ENCODE peak calls at places on chromosomes 12 and 14, in six cellular contexts. S is A549, F is HepG2, I is K562, R is GM12878, K is upper lobe of left lung. W is an unnamed sample.

GRCh38 chr14:64438181-64438839 is 27.0 kb upstream of the AKAP5 start:
- ATAC-seq in R (no peak), F (no peak), K (no peak), I (no peak), S (peak), W (no peak)

GRCh38 chr14:58663494-58664111 is 25.8 kb downstream of the DACT1 start:
- ATAC-seq in S (no peak), R (peak), K (peak), I (no peak), F (no peak), W (peak)

GRCh38 chr14:85088231-85088630 is 441.7 kb upstream of the FLRT2 start:
- ATAC-seq in I (no peak), K (peak), R (no peak), S (no peak), F (no peak), W (peak)

GRCh38 chr12:6871052-6871957 is 1.8 kb downstream of the SPSB2 start:
- ATAC-seq in I (peak), R (peak), S (peak), F (peak), K (no peak), W (no peak)

GRCh38 chr12:128920468-128920867 is 67.2 kb downstream of the GLT1D1 start:
- ATAC-seq in R (no peak), F (no peak), S (no peak), K (peak), I (no peak), W (peak)

GRCh38 chr14:75165586-75166391 is 10.6 kb downstream of the TMED10 start:
- ATAC-seq in K (peak), F (no peak), I (peak), R (no peak), S (no peak), W (peak)

GRCh38 chr12:100724071-100724470 is 70.5 kb upstream of the ANO4 start:
- ATAC-seq in S (no peak), I (no peak), K (no peak), F (no peak), R (no peak), W (no peak)

GRCh38 chr12:66197413-66198055 is 8.5 kb downstream of the IRAK3 start:
- ATAC-seq in I (no peak), S (no peak), R (no peak), K (no peak), F (no peak), W (no peak)

GRCh38 chr12:93208011-93208410 is 169.7 kb upstream of the NUDT4 start:
- ATAC-seq in K (no peak), I (no peak), F (no peak), R (no peak), S (no peak), W (no peak)

GRCh38 chr12:118330421-118331018 is 42.2 kb downstream of the TAOK3 start:
- ATAC-seq in K (peak), R (peak), F (no peak), I (peak), S (peak), W (no peak)

GRCh38 chr12:105676694-105677093 is 346.2 kb downstream of the C12orf75 start:
- ATAC-seq in I (no peak), S (no peak), K (no peak), F (no peak), R (no peak), W (peak)

GRCh38 chr12:69919565-69919964 is 94.5 kb downstream of the MYRFL start:
- ATAC-seq in S (no peak), I (no peak), K (no peak), F (no peak), R (no peak), W (no peak)

GRCh38 chr12:100741084-100741711 is 53.4 kb upstream of the ANO4 start:
- ATAC-seq in I (peak), S (peak), R (peak), K (no peak), F (no peak), W (no peak)

GRCh38 chr14:95077380-95077779 is 79.9 kb downstream of the DICER1 start:
- ATAC-seq in S (no peak), F (no peak), K (no peak), R (no peak), I (no peak), W (no peak)

GRCh38 chr12:14930299-14930698 is 8.0 kb downstream of the ERP27 start:
- ATAC-seq in K (no peak), I (no peak), S (no peak), R (no peak), F (no peak), W (peak)

GRCh38 chr12:55861871-55862270 is 19.1 kb upstream of the MMP19 start:
- ATAC-seq in F (no peak), K (no peak), S (no peak), R (no peak), I (no peak), W (no peak)

GRCh38 chr14:44745371-44745770 is 216.4 kb downstream of the KLHL28 start:
- ATAC-seq in S (no peak), R (no peak), K (peak), I (no peak), F (no peak), W (no peak)

GRCh38 chr12:26264215-26264838 is 69.0 kb downstream of the SSPN start:
- ATAC-seq in K (no peak), S (no peak), R (no peak), I (no peak), F (no peak), W (peak)

GRCh38 chr14:55354500-55354899 is 57.1 kb downstream of the ATG14 start:
- ATAC-seq in K (peak), S (peak), R (peak), F (peak), I (peak), W (peak)

GRCh38 chr14:77314043-77314442 is 6.6 kb downstream of the POMT2 start:
- ATAC-seq in K (peak), R (no peak), S (peak), I (no peak), F (no peak), W (peak)

GRCh38 chr14:21861153-21861552 is 187.5 kb upstream of the OR4E1 start:
- ATAC-seq in S (no peak), I (no peak), K (no peak), F (no peak), R (no peak), W (no peak)

GRCh38 chr12:52156757-52157565 is 34.9 kb downstream of the KRT80 start:
- ATAC-seq in R (peak), F (peak), S (peak), I (peak), K (peak), W (peak)

GRCh38 chr12:129310346-129310745 is 457.1 kb downstream of the GLT1D1 start:
- ATAC-seq in I (no peak), R (no peak), K (no peak), S (no peak), F (no peak), W (no peak)

GRCh38 chr12:7189398-7190267 is at the start of gene PEX5:
- ATAC-seq in F (peak), I (peak), R (peak), S (peak), K (peak), W (peak)

GRCh38 chr12:33514893-33515292 is 75.3 kb upstream of the SYT10 start:
- ATAC-seq in S (no peak), K (no peak), I (no peak), R (no peak), F (no peak), W (no peak)

GRCh38 chr12:22252057-22252456 is 82.5 kb downstream of the ST8SIA1 start:
- ATAC-seq in S (no peak), F (no peak), K (no peak), I (no peak), R (no peak), W (no peak)

GRCh38 chr14:77391441-77391840 is 14.3 kb downstream of the SAMD15 start:
- ATAC-seq in S (no peak), R (no peak), K (no peak), I (no peak), F (no peak), W (no peak)

GRCh38 chr12:107610030-107610859 is 75.4 kb upstream of the PWP1 start:
- ATAC-seq in R (peak), K (no peak), F (peak), I (peak), S (peak), W (no peak)

GRCh38 chr12:16361142-16361783 is 13.8 kb downstream of the MGST1 start:
- ATAC-seq in S (no peak), R (no peak), I (no peak), K (no peak), F (no peak), W (no peak)

GRCh38 chr12:31705651-31706050 is 23.2 kb downstream of the AMN1 start:
- ATAC-seq in R (no peak), K (no peak), I (no peak), F (no peak), S (no peak), W (no peak)

DNA sequence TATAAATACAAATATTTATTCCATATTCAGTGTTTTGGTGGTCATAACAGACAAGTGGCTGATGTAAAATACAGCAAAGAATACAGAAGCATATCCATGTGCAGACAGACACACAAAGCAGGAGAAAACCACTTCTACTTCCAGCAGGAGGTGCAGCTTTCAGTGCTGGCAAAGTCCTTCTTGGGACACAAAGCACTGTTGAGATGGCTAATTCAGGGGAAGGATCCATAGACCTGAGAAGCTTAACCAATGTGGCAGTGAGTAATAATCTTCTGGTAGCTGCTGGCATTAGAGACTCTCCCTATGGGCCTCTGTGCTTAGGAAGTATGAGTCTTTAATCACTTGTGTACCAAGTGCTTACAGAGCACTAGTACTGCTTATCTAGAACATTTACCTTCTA is 26.8 kb downstream of the AMN1 start:
- ATAC-seq in R (no peak), I (peak), S (peak), K (no peak), F (no peak), W (no peak)
- TF ChIP-seq CTCF in R (no peak), I (peak), S (peak), K (no peak), F (peak), W (peak)

DNA sequence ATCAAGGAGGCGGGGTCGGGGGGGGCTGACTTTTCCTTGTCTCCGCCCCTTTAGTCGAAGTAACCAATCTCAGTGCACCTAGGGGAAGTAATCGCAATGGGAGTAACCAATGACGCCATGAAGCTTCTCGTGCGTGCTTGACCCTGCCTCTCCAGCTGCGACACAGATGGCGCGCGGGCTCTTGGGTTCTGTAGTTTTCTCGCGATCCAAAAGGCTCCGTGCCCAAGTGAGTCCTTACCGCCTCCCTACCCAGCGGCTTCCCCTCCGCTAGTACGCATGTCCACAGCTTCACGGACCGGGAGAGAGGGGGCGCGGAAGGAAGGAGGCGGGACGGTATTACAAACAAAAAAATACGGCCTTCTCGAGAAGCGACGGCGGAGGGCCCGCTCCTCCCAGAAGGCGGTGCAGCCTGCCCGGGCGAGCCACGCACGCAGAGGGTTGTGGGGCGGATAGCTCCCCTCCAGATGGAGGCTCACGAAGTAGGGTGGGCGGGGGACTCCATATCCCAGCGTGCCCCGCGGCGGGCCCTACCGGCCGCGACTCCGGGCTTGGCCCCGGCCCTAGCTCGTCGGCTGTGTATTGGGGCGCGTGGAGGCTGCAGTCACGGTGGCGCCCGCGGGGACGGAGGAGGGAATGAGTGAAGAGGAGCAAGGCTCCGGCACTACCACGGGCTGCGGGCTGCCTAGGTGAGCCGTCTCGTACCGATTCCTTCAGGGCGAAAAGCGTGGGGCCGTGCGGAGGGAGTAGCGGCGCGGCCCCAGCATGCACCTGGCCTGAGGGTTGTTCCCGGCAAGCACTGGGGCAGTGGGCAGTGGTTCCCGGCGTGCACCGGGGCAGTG is at the start of gene TARBP2:
- ATAC-seq in S (peak), F (peak), K (peak), I (peak), R (peak), W (peak)
- TF ChIP-seq EP300 in S (no peak), F (no peak), K (no peak), I (no peak), R (peak), W (no peak)

GRCh38 chr12:44403185-44403584 is 472.9 kb downstream of the NELL2 start:
- ATAC-seq in I (no peak), R (no peak), F (no peak), K (no peak), S (no peak), W (no peak)
- TF ChIP-seq CTCF in I (no peak), R (no peak), F (no peak), K (no peak), S (no peak), W (no peak)

GRCh38 chr12:18631339-18631738 is 106.5 kb downstream of the PLCZ1 start:
- ATAC-seq in K (no peak), R (no peak), F (no peak), I (no peak), S (no peak), W (no peak)

GRCh38 chr12:18629445-18629844 is 108.4 kb downstream of the PLCZ1 start:
- ATAC-seq in S (no peak), R (no peak), F (no peak), I (no peak), K (no peak), W (no peak)

GRCh38 chr12:18629916-18630315 is 107.9 kb downstream of the PLCZ1 start:
- ATAC-seq in R (no peak), K (no peak), I (no peak), S (no peak), F (no peak), W (no peak)

GRCh38 chr12:18634382-18634781 is 103.4 kb downstream of the PLCZ1 start:
- ATAC-seq in S (no peak), I (no peak), F (no peak), K (no peak), R (no peak), W (no peak)

DNA sequence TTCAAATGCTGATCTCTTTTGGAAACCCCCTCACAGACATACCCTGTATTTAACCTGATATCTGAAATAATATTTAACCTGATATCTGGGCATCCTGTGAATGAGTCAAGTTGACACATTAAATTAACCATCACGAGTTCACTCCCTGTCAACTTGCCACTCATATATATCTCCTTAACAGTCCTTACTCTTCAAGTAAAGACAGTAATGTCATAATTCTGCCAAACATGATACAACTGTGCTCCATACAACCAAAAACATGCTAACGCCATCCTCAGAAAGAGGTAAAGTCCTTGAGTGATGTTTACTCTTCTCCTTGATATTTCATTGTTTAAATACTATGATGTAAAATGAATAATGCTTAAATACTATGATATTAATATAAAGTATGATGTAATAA is 105.0 kb downstream of the PLCZ1 start:
- ATAC-seq in I (no peak), K (no peak), S (no peak), F (no peak), R (no peak), W (no peak)
- TF ChIP-seq EP300 in I (no peak), K (no peak), S (no peak), F (no peak), R (no peak), W (no peak)

DNA sequence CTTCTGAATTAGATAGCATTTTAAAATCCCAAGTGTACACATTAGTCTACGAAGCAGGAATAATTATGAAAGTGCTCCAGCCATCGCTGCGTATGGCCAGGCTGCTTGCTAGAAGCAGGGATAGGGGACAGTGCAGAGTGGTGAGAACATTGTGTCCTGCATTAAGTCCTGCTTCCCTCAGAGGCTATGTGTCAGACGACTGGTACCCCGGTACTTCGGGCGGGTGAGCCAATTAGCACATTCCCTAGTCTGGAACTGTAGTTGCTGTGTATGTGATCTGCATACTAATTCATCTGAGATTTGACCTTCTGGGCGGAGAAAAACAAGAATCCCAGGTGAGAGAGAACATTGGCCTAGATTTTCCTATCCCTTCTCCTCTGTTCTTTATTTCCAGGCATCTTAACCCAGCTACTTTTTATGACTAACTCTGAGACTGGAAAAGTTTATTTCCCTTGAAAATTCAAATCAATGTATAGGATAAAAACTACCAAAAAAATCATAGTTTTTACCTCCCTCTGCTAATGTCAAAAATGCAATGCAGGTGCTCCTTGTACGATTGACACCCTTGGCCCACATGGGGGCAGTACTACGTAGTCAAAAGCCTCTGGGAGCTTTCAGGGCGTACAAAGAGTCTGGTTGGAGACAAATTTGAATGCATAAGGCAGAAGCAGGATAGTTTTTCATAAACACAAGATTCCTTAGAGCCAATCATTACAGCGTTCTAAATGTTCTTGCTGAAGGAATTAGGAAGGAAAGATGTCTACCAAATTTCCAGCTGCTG is 764.3 kb downstream of the NOVA1 start:
- ATAC-seq in I (no peak), K (no peak), R (no peak), S (no peak), F (peak), W (no peak)
- TF ChIP-seq CTCF in I (no peak), K (no peak), R (peak), S (no peak), F (peak), W (no peak)

DNA sequence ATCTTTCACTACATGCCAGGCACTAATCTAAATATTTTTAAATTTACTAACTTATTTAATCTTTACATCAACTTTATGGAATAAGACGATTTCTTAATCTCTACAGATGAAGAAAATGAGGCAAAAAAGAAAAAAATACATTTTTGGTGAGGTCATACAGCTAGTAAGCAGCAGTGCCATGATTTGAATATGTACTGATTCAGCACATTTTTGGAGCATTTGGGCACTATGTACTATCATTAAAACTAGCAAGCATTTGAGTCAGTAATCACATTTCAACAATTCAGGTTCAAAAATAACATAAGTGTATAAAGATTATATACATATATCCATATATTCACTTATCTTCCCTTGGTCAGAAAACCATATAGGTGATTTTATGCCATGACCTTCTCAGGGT is 124.4 kb upstream of the TMTC1 start:
- ATAC-seq in R (no peak), F (no peak), K (no peak), I (no peak), S (no peak), W (no peak)
- TF ChIP-seq EP300 in R (no peak), F (no peak), K (no peak), I (no peak), S (no peak), W (no peak)

W was measured in gastroesophageal sphincter.